ENCODE peak calls at places on chromosome 10, in seven cellular contexts. One of them, this sample, is unnamed.

GRCh38 chr10:33136781-33137180 is 178.8 kb upstream of the ITGB1 start:
- DNase-seq in head of caudate nucleus: peak; percentile 51
- DNase-seq in Ammon's horn: no peak
- DNase-seq in ACHN: peak; percentile 31
- DNase-seq in HCT116: peak; percentile 68
- DNase-seq in activated T-helper 1 cell treated with Interleukin-2 at 50 U/mL for 16 hours: no peak
- DNase-seq in naive thymus-derived CD8-positive, alpha-beta T cell: no peak
- DNase-seq in this sample: peak; percentile 92

GRCh38 chr10:84329094-84329611 is 764 bp downstream of the CCSER2 start:
- DNase-seq in head of caudate nucleus: peak; percentile 15
- DNase-seq in Ammon's horn: peak; percentile 16
- DNase-seq in ACHN: peak; percentile 63
- DNase-seq in HCT116: no peak
- DNase-seq in activated T-helper 1 cell treated with Interleukin-2 at 50 U/mL for 16 hours: peak; percentile 57
- DNase-seq in naive thymus-derived CD8-positive, alpha-beta T cell: no peak
- DNase-seq in this sample: no peak

GRCh38 chr10:125158528-125159485 is 1.6 kb downstream of the CTBP2 start:
- DNase-seq in head of caudate nucleus: peak; percentile 66
- DNase-seq in Ammon's horn: peak; percentile 80
- DNase-seq in ACHN: peak; percentile 51
- DNase-seq in HCT116: no peak
- DNase-seq in activated T-helper 1 cell treated with Interleukin-2 at 50 U/mL for 16 hours: no peak
- DNase-seq in naive thymus-derived CD8-positive, alpha-beta T cell: no peak
- DNase-seq in this sample: no peak

GRCh38 chr10:75640803-75641202 is 209.4 kb downstream of the LRMDA start:
- DNase-seq in head of caudate nucleus: no peak
- DNase-seq in Ammon's horn: no peak
- DNase-seq in ACHN: no peak
- DNase-seq in HCT116: no peak
- DNase-seq in activated T-helper 1 cell treated with Interleukin-2 at 50 U/mL for 16 hours: no peak
- DNase-seq in naive thymus-derived CD8-positive, alpha-beta T cell: no peak
- DNase-seq in this sample: no peak

GRCh38 chr10:103916901-103917300 is 1.1 kb downstream of the STN1 start:
- DNase-seq in head of caudate nucleus: no peak
- DNase-seq in Ammon's horn: no peak
- DNase-seq in ACHN: no peak
- DNase-seq in HCT116: no peak
- DNase-seq in activated T-helper 1 cell treated with Interleukin-2 at 50 U/mL for 16 hours: no peak
- DNase-seq in naive thymus-derived CD8-positive, alpha-beta T cell: no peak
- DNase-seq in this sample: no peak

GRCh38 chr10:73865107-73865458 is 9.3 kb downstream of the CAMK2G start:
- DNase-seq in head of caudate nucleus: no peak
- DNase-seq in Ammon's horn: no peak
- DNase-seq in ACHN: no peak
- DNase-seq in HCT116: no peak
- DNase-seq in activated T-helper 1 cell treated with Interleukin-2 at 50 U/mL for 16 hours: no peak
- DNase-seq in naive thymus-derived CD8-positive, alpha-beta T cell: no peak
- DNase-seq in this sample: no peak

GRCh38 chr10:94673614-94674321 is 9.8 kb upstream of the CYP2C18 start:
- DNase-seq in head of caudate nucleus: no peak
- DNase-seq in Ammon's horn: no peak
- DNase-seq in ACHN: no peak
- DNase-seq in HCT116: no peak
- DNase-seq in activated T-helper 1 cell treated with Interleukin-2 at 50 U/mL for 16 hours: no peak
- DNase-seq in naive thymus-derived CD8-positive, alpha-beta T cell: no peak
- DNase-seq in this sample: no peak

GRCh38 chr10:24762966-24763623 is 39.4 kb upstream of the ARHGAP21 start:
- DNase-seq in head of caudate nucleus: no peak
- DNase-seq in Ammon's horn: no peak
- DNase-seq in ACHN: peak; percentile 58
- DNase-seq in HCT116: no peak
- DNase-seq in activated T-helper 1 cell treated with Interleukin-2 at 50 U/mL for 16 hours: no peak
- DNase-seq in naive thymus-derived CD8-positive, alpha-beta T cell: no peak
- DNase-seq in this sample: no peak

GRCh38 chr10:24353319-24353718 is 144.4 kb downstream of the KIAA1217 start:
- DNase-seq in head of caudate nucleus: no peak
- DNase-seq in Ammon's horn: no peak
- DNase-seq in ACHN: no peak
- DNase-seq in HCT116: no peak
- DNase-seq in activated T-helper 1 cell treated with Interleukin-2 at 50 U/mL for 16 hours: no peak
- DNase-seq in naive thymus-derived CD8-positive, alpha-beta T cell: no peak
- DNase-seq in this sample: no peak

GRCh38 chr10:58023341-58024073 is 244.2 kb downstream of the IPMK start:
- DNase-seq in head of caudate nucleus: no peak
- DNase-seq in Ammon's horn: no peak
- DNase-seq in ACHN: peak; percentile 93
- DNase-seq in HCT116: no peak
- DNase-seq in activated T-helper 1 cell treated with Interleukin-2 at 50 U/mL for 16 hours: no peak
- DNase-seq in naive thymus-derived CD8-positive, alpha-beta T cell: no peak
- DNase-seq in this sample: peak; percentile 95

GRCh38 chr10:117241541-117242462 is 888 bp downstream of the SLC18A2 start:
- DNase-seq in head of caudate nucleus: no peak
- DNase-seq in Ammon's horn: no peak
- DNase-seq in ACHN: no peak
- DNase-seq in HCT116: no peak
- DNase-seq in activated T-helper 1 cell treated with Interleukin-2 at 50 U/mL for 16 hours: no peak
- DNase-seq in naive thymus-derived CD8-positive, alpha-beta T cell: no peak
- DNase-seq in this sample: no peak

GRCh38 chr10:103716206-103717160 is 138.9 kb downstream of the SH3PXD2A start:
- DNase-seq in head of caudate nucleus: peak; percentile 80
- DNase-seq in Ammon's horn: peak; percentile 89
- DNase-seq in ACHN: no peak
- DNase-seq in HCT116: peak; percentile 48
- DNase-seq in activated T-helper 1 cell treated with Interleukin-2 at 50 U/mL for 16 hours: no peak
- DNase-seq in naive thymus-derived CD8-positive, alpha-beta T cell: no peak
- DNase-seq in this sample: no peak

GRCh38 chr10:129105266-129105665 is 361.8 kb upstream of the MGMT start:
- DNase-seq in head of caudate nucleus: no peak
- DNase-seq in Ammon's horn: no peak
- DNase-seq in ACHN: no peak
- DNase-seq in HCT116: no peak
- DNase-seq in activated T-helper 1 cell treated with Interleukin-2 at 50 U/mL for 16 hours: no peak
- DNase-seq in naive thymus-derived CD8-positive, alpha-beta T cell: no peak
- DNase-seq in this sample: no peak

GRCh38 chr10:44863344-44864041 is 47.6 kb upstream of the TMEM72 start:
- DNase-seq in head of caudate nucleus: peak; percentile 40
- DNase-seq in Ammon's horn: no peak
- DNase-seq in ACHN: no peak
- DNase-seq in HCT116: no peak
- DNase-seq in activated T-helper 1 cell treated with Interleukin-2 at 50 U/mL for 16 hours: no peak
- DNase-seq in naive thymus-derived CD8-positive, alpha-beta T cell: no peak
- DNase-seq in this sample: no peak

GRCh38 chr10:29763396-29763795 is 128.6 kb upstream of the SVIL start:
- DNase-seq in head of caudate nucleus: no peak
- DNase-seq in Ammon's horn: no peak
- DNase-seq in ACHN: no peak
- DNase-seq in HCT116: no peak
- DNase-seq in activated T-helper 1 cell treated with Interleukin-2 at 50 U/mL for 16 hours: no peak
- DNase-seq in naive thymus-derived CD8-positive, alpha-beta T cell: no peak
- DNase-seq in this sample: no peak

GRCh38 chr10:131656446-131656845 is 244.4 kb upstream of the PPP2R2D start:
- DNase-seq in head of caudate nucleus: no peak
- DNase-seq in Ammon's horn: no peak
- DNase-seq in ACHN: no peak
- DNase-seq in HCT116: no peak
- DNase-seq in activated T-helper 1 cell treated with Interleukin-2 at 50 U/mL for 16 hours: no peak
- DNase-seq in naive thymus-derived CD8-positive, alpha-beta T cell: no peak
- DNase-seq in this sample: no peak

This sample was measured in kidney epithelial cell.